ENCODE peak calls at places on chromosomes 16 and 17, in nine cellular contexts. R is endothelial cell, V is left ventricle myocardium inferior, W is cardiac fibroblast, S is uterus, X is heart right ventricle, C is astrocyte, U is RWPE2, G is AG09319. N is an unnamed sample.

GRCh38 chr17:82103588-82104451 is 5.8 kb upstream of the FASN start:
- DNase-seq in G (no peak), V (no peak), X (no peak), C (no peak), W (peak; percentile 25), R (no peak), U (no peak), S (peak; percentile 74), N (no peak)

GRCh38 chr16:69703638-69704037 is 22.7 kb downstream of the NQO1 start:
- DNase-seq in U (no peak), X (no peak), W (peak; percentile 44), S (no peak), G (no peak), C (peak; percentile 55), V (no peak), R (no peak), N (no peak)

GRCh38 chr17:41512789-41513547 is 5.7 kb downstream of the KRT15 start:
- DNase-seq in S (no peak), U (no peak), V (no peak), C (no peak), W (no peak), R (no peak), G (no peak), X (no peak), N (no peak)

GRCh38 chr16:17177242-17177967 is 293.4 kb downstream of the XYLT1 start:
- DNase-seq in V (no peak), U (no peak), C (peak; percentile 94), X (no peak), G (no peak), R (no peak), S (no peak), W (peak; percentile 14), N (peak; percentile 13)

GRCh38 chr17:44334315-44335181 is 9.9 kb upstream of the SLC25A39 start:
- DNase-seq in R (no peak), V (no peak), S (no peak), W (no peak), G (no peak), X (no peak), U (no peak), C (no peak), N (no peak)

GRCh38 chr16:67241008-67241900 is 6.0 kb downstream of the FHOD1 start:
- DNase-seq in S (no peak), V (peak; percentile 81), U (peak; percentile 87), G (peak; percentile 57), C (peak; percentile 77), W (peak; percentile 83), X (peak; percentile 70), R (no peak), N (peak; percentile 93)

GRCh38 chr17:53780320-53780719 is 42.4 kb upstream of the KIF2B start:
- DNase-seq in W (no peak), S (no peak), R (no peak), G (no peak), X (no peak), C (no peak), V (no peak), U (no peak), N (no peak)

GRCh38 chr16:3467920-3468319 is 24.4 kb downstream of the NAA60 start:
- DNase-seq in W (peak; percentile 47), S (no peak), V (no peak), R (no peak), X (no peak), U (no peak), G (no peak), C (peak; percentile 26), N (peak; percentile 32)

GRCh38 chr16:19595043-19595767 is 39.7 kb downstream of the VPS35L start:
- DNase-seq in C (peak; percentile 93), R (no peak), W (peak; percentile 77), V (peak; percentile 20), S (peak; percentile 20), G (peak; percentile 51), U (peak; percentile 69), X (peak; percentile 24), N (peak; percentile 87)

GRCh38 chr17:38511126-38512108 is 83.2 kb downstream of the ARHGAP23 start:
- DNase-seq in V (no peak), G (peak; percentile 34), U (no peak), R (no peak), X (no peak), W (peak; percentile 65), C (peak; percentile 63), S (peak; percentile 62), N (peak; percentile 66)
- TF ChIP-seq CTCF in V (no peak), G (no peak), U (no peak), R (no peak), X (no peak), W (no peak), C (no peak), S (no peak), N (no peak)

DNA sequence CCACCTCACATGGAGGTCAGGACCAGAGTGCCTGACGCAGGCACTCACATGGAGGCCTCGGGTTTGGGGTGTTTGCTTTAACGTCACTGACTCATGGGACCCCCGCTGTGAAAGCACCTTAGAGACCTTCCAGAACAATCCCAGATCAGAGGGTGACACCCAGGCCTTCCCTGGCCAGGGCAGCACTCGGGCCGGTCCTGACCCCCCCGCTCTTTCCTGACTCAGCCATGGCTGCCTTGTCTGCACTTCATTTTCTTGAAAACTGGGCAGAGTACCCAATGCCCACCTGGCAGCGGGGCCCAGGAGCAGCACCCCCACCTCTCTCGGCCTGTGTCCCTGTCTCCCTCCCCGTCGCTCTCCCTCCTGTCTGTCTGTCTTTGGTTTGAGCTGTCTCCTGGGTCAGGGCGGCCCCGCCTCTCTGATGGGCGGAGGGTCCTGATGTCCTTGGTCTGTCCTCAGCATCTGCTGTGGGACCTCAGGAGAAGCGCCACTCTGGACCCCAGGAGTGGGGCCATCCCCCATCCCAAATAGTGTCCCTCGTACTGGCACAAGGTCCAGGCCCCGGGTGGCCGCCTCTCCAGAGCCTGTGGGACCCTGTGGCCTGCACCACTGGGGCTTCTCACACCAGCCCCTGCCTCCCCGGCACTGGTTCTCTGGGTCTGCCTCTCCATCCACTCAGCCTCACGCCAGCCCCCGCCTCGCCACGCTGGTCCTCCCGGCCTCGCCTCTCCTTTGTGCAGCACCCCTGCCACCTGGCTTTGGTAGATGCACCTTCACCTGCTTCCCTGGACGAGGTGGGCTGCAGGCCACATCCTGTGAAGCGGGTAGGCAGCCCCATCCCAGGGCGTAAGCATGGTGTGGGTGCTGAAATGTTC is 55.9 kb upstream of the ZNF469 start:
- DNase-seq in U (no peak), G (no peak), X (no peak), W (no peak), C (no peak), V (no peak), S (no peak), R (no peak), N (no peak)
- TF ChIP-seq CTCF in U (no peak), G (no peak), X (no peak), W (no peak), C (no peak), V (no peak), S (no peak), R (no peak), N (no peak)

GRCh38 chr17:7713782-7714181 is 3.8 kb upstream of the DNAH2 start:
- DNase-seq in C (no peak), S (no peak), V (no peak), X (no peak), W (no peak), R (no peak), G (no peak), U (no peak), N (no peak)

GRCh38 chr17:7709031-7709430 is 4.0 kb downstream of the EFNB3 start:
- DNase-seq in X (no peak), C (no peak), R (no peak), W (no peak), U (no peak), S (no peak), G (no peak), V (no peak), N (no peak)

GRCh38 chr17:7710341-7710740 is 5.3 kb downstream of the EFNB3 start:
- DNase-seq in V (no peak), C (no peak), X (no peak), U (no peak), W (no peak), R (no peak), S (no peak), G (no peak), N (no peak)

GRCh38 chr17:7712111-7712771 is 5.3 kb upstream of the DNAH2 start:
- DNase-seq in C (no peak), G (no peak), V (no peak), W (no peak), R (no peak), U (no peak), X (no peak), S (no peak), N (no peak)

DNA sequence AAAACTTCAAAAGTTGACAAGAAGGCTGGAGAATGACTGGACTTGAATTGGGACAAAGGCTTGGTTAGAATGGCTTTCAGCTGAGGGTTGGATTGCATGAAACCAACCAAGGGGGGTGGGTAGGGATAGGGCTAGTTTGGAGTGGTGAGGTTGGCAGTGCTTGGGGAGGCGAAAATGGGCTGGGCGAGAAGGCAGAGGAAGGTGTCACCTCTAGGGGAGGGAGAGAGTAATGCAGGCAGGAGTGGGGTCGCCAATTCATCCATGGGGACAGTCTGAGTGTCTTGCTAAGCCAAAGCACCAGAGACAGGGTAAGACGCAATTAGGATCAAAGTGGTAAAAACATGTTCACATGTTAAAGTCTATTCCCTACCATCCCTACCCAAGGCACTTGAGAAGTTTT is 6.2 kb upstream of the DNAH2 start:
- DNase-seq in V (no peak), S (no peak), U (no peak), G (no peak), R (no peak), C (no peak), X (no peak), W (no peak), N (no peak)
- TF ChIP-seq CTCF in V (no peak), S (no peak), U (no peak), G (no peak), R (no peak), C (no peak), X (no peak), W (peak; percentile 29), N (peak; percentile 49)

DNA sequence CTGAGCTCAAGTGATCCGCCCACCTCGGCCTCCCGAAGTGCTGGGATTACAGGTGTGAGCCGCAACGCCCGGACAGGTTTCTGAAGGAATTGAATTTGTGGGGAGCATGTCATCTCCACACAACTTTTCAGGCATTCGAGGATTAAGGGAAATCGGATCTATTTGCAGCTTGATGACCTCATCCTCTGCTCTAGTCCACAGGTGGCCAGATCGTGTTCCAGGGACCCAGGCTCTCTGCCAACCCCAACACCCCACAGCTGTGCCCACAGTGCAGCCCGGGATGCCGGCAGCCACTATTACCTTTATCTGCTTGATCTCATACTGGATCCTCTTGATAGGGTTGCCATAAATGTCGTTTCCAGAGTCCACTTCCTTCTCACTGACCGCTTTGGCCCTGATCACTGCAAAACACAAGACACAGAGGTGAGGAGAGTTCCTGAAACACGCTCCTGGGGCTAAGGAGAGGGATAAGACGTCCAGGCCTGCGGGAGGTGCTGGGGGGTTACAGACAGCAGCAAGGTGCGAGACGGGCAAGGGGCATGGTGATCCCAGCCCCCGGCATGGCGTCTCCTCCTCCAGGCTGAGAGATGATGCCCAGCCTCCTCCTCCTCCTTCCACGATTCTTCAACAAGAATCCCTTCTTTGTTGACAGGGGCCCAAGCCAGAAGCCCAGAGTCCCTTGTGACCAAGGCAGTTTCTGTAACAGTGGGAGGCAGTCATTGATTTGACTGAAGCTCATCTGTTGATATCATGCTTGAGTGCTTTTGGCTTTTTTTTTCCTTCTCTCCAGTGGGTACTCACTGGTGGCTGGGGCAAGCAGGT is 29.3 kb downstream of the CEP295NL start:
- DNase-seq in G (no peak), U (no peak), C (peak; percentile 74), W (peak; percentile 42), X (peak; percentile 59), S (no peak), V (peak; percentile 57), R (no peak), N (no peak)
- TF ChIP-seq CTCF in G (no peak), U (no peak), C (no peak), W (no peak), X (no peak), S (no peak), V (no peak), R (no peak), N (no peak)

GRCh38 chr16:73847090-73847489 is 449.5 kb upstream of the PSMD7 start:
- DNase-seq in V (no peak), U (no peak), S (no peak), R (no peak), C (no peak), W (no peak), G (no peak), X (no peak), N (no peak)
- TF ChIP-seq CTCF in V (no peak), U (no peak), S (no peak), R (no peak), C (no peak), W (no peak), G (no peak), X (no peak), N (no peak)